ENCODE peak calls at places on chromosomes 3 and 15, in ten cellular contexts. S, V, K, F, I, H, D, C, Q and N are unnamed samples. For H3K36me3, the result is how much of the 10 kb centered on the place peaks cover.

GRCh38 chr3:129018751-129019150 is 17.6 kb downstream of the EFCC1 start:
- DNase-seq in S (no peak), V (no peak), K (no peak), F (no peak), I (no peak), H (no peak), D (no peak), C (no peak), Q (no peak), N (no peak)

GRCh38 chr3:145259166-145259565 is 901.8 kb downstream of the PLOD2 start:
- DNase-seq in S (no peak), V (no peak), K (no peak), F (no peak), I (peak), H (no peak), D (no peak), C (no peak), Q (no peak), N (no peak)

GRCh38 chr3:53350652-53351051 is 3.3 kb upstream of the DCP1A start:
- DNase-seq in S (no peak), V (no peak), K (peak), F (peak), I (peak), H (no peak), D (no peak), C (peak), Q (peak), N (no peak)

GRCh38 chr3:151383956-151384355 is 597 bp downstream of the P2RY12 start:
- DNase-seq in S (no peak), V (no peak), K (peak), F (no peak), I (no peak), H (no peak), D (no peak), C (peak), Q (no peak), N (no peak)

GRCh38 chr3:153232737-153233330 is 70.8 kb downstream of the RAP2B start:
- DNase-seq in S (no peak), V (no peak), K (no peak), F (no peak), I (no peak), H (no peak), D (no peak), C (no peak), Q (no peak), N (no peak)

GRCh38 chr3:34229871-34230270 is 431.4 kb downstream of the PDCD6IP start:
- DNase-seq in S (no peak), V (no peak), K (peak), F (peak), I (no peak), H (no peak), D (no peak), C (no peak), Q (no peak), N (no peak)

GRCh38 chr3:24493951-24494615 is 567 bp downstream of the THRB start:
- DNase-seq in S (peak), V (peak), K (no peak), F (peak), I (peak), H (no peak), D (peak), C (no peak), Q (no peak), N (peak)

GRCh38 chr15:50114381-50114780 is 4.7 kb downstream of the ATP8B4 start:
- DNase-seq in S (peak), V (peak), K (no peak), F (no peak), I (no peak), H (no peak), D (no peak), C (no peak), Q (no peak), N (no peak)

GRCh38 chr3:71680588-71680987 is 44.6 kb downstream of the EIF4E3 start:
- DNase-seq in S (no peak), V (no peak), K (no peak), F (no peak), I (no peak), H (no peak), D (no peak), C (no peak), Q (no peak), N (no peak)

GRCh38 chr3:110664148-110664547 is 407.5 kb upstream of the NECTIN3 start:
- DNase-seq in S (no peak), V (no peak), K (no peak), F (no peak), I (no peak), H (no peak), D (no peak), C (no peak), Q (no peak), N (no peak)

GRCh38 chr3:158725348-158725966 is 6.8 kb downstream of the RARRES1 start:
- DNase-seq in S (no peak), V (no peak), K (no peak), F (peak), I (no peak), H (no peak), D (peak), C (no peak), Q (no peak), N (peak)

GRCh38 chr15:83300826-83301225 is 16.4 kb upstream of the BNC1 start:
- DNase-seq in S (no peak), V (no peak), K (no peak), F (no peak), I (no peak), H (no peak), D (no peak), C (no peak), Q (no peak), N (no peak)

GRCh38 chr3:196356556-196356955 is 18.4 kb upstream of the TM4SF19 start:
- DNase-seq in S (no peak), V (no peak), K (no peak), F (no peak), I (no peak), H (no peak), D (no peak), C (no peak), Q (no peak), N (no peak)

GRCh38 chr3:196355668-196356067 is 17.5 kb upstream of the TM4SF19 start:
- DNase-seq in S (no peak), V (no peak), K (no peak), F (no peak), I (no peak), H (no peak), D (no peak), C (no peak), Q (no peak), N (no peak)

GRCh38 chr3:196357905-196358304 is 19.7 kb upstream of the TM4SF19 start:
- DNase-seq in S (no peak), V (peak), K (no peak), F (no peak), I (no peak), H (no peak), D (no peak), C (no peak), Q (no peak), N (no peak)

DNA sequence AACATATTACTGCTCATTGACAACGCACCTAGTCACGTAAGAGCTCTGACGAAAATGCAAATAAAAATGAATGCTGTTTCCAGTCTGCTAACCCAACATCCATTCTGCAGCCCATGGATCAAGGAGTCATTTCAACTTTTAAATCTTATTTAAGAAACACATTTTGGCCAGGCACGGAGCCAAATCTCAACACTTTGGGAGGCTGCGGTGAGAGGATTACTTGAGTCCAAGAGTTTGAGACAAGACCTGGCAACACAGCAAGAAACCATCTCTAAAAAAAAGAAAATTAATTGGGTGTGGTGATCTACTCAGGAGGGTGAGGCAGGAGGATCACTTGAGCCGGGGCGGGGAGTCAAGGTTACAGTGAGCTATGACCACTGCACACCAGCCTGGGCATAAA is 22.4 kb upstream of the TM4SF19 start:
- DNase-seq in S (no peak), V (no peak), K (no peak), F (no peak), I (no peak), H (no peak), D (no peak), C (no peak), Q (no peak), N (no peak)
- H3K36me3 ChIP-seq in S (half or more), V (half or more), K (under half), F (under half), I (under half), H (half or more), D (under half), C (half or more), Q (under half), N (under half)

GRCh38 chr3:52106951-52107611 is 47.1 kb downstream of the POC1A start:
- DNase-seq in S (peak), V (no peak), K (no peak), F (no peak), I (no peak), H (no peak), D (no peak), C (no peak), Q (no peak), N (peak)
- H3K27ac ChIP-seq in S (no peak), V (no peak), K (no peak), F (no peak), I (no peak), H (peak), D (no peak), C (no peak), Q (no peak), N (no peak)

GRCh38 chr3:132325103-132325606 is 7.9 kb downstream of the ACP3 start:
- DNase-seq in S (no peak), V (no peak), K (no peak), F (no peak), I (no peak), H (no peak), D (peak), C (no peak), Q (no peak), N (no peak)
- H3K4me3 ChIP-seq in S (no peak), V (no peak), K (no peak), F (no peak), I (no peak), H (no peak), D (no peak), C (no peak), Q (no peak), N (no peak)

GRCh38 chr15:44596511-44597010 is 59.6 kb downstream of the EIF3J start:
- DNase-seq in S (no peak), V (no peak), K (no peak), F (no peak), I (no peak), H (no peak), D (no peak), C (no peak), Q (no peak), N (no peak)

GRCh38 chr15:44595656-44596510 is 58.9 kb downstream of the EIF3J start:
- DNase-seq in S (no peak), V (no peak), K (no peak), F (no peak), I (no peak), H (no peak), D (no peak), C (no peak), Q (no peak), N (no peak)

GRCh38 chr15:44595246-44595645 is 58.3 kb downstream of the EIF3J start:
- DNase-seq in S (no peak), V (no peak), K (no peak), F (no peak), I (no peak), H (no peak), D (no peak), C (no peak), Q (no peak), N (no peak)

GRCh38 chr15:44591326-44591725 is 54.4 kb downstream of the EIF3J start:
- DNase-seq in S (no peak), V (no peak), K (no peak), F (no peak), I (no peak), H (no peak), D (peak), C (no peak), Q (no peak), N (no peak)

DNA sequence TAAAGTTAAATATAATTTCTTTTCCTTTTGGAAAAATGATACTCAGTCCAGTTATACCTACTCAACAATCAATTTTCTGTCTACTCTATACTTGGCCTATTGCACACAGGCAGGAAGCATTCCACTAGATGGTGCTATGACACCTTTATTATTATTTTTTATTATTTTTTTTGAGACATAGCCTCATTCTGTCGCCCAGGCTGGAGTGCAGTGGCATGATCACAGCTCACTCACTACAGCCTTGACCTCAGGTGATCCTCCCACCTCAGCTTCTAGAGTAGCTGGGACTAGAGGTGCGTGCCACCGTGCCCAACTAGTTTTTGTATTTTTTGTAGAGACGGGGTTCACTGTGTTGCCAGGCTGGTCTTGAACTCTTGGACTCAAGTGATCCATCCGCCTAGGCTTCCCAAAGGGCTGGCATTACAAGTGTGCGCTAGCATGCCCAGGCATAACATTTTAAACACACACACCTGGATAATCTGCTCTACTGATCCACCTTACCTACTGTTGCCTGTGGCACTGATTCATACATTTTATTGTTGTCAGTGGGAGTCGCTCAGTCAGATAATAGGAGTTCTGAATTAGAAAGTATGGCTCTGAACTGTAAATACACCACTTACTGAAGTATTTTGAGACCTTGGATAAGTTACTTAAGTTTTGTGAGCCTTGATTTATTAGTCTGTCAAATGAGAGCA is 56.2 kb downstream of the EIF3J start:
- DNase-seq in S (no peak), V (no peak), K (peak), F (no peak), I (no peak), H (no peak), D (no peak), C (peak), Q (peak), N (no peak)
- H3K36me3 ChIP-seq in S (half or more), V (half or more), K (under half), F (half or more), I (under half), H (half or more), D (under half), C (half or more), Q (under half), N (under half)

GRCh38 chr15:63054281-63054683 is 11.7 kb downstream of the TPM1 start:
- DNase-seq in S (no peak), V (no peak), K (no peak), F (no peak), I (peak), H (no peak), D (no peak), C (no peak), Q (no peak), N (no peak)

GRCh38 chr15:63052961-63053698 is 10.6 kb downstream of the TPM1 start:
- DNase-seq in S (no peak), V (no peak), K (no peak), F (peak), I (peak), H (no peak), D (peak), C (no peak), Q (no peak), N (no peak)

GRCh38 chr15:63051701-63052066 is 9.1 kb downstream of the TPM1 start:
- DNase-seq in S (no peak), V (no peak), K (no peak), F (no peak), I (no peak), H (no peak), D (no peak), C (no peak), Q (no peak), N (no peak)

GRCh38 chr15:63050737-63051700 is 8.5 kb downstream of the TPM1 start:
- DNase-seq in S (no peak), V (no peak), K (no peak), F (peak), I (peak), H (no peak), D (no peak), C (no peak), Q (no peak), N (no peak)

DNA sequence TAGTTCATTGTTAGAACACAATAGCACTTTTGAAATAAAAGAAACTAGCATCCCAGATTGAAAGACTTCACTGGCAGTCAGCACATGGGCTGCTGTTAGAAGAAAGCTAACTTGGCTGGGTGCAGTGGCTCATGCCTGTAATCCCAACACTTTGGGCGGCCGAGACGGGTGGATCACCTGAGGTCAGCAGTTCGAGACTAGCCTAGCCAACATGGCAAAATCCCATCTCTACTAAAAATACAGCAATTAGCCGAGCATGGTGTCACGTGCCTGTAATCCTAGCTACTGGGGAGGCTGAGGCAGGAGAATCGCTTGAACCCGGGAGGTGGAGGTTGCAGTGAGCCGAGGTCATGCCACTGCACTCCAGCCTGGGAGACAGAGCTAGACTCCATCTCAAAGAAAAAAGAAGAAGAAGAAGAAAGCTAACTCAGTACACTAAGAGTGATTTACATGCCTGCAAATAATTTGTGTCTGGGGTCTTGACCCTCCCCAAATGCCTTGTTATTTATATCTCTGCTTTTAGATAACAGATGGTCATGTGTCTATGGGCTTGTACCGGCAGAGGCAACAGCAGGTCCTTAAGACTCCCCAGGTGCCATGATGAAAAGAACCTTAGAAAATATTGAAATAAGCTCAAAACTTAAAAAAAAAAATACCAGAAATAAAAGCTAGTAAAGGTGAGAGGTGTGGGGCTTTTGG is 9.7 kb downstream of the TPM1 start:
- DNase-seq in S (no peak), V (no peak), K (no peak), F (no peak), I (no peak), H (no peak), D (no peak), C (no peak), Q (no peak), N (no peak)
- H3K27ac ChIP-seq in S (peak), V (peak), K (no peak), F (peak), I (peak), H (peak), D (peak), C (no peak), Q (no peak), N (peak)

GRCh38 chr3:169348276-169348675 is 315.2 kb downstream of the MECOM start:
- DNase-seq in S (no peak), V (no peak), K (no peak), F (no peak), I (no peak), H (no peak), D (no peak), C (no peak), Q (no peak), N (no peak)

GRCh38 chr3:169350228-169350627 is 313.3 kb downstream of the MECOM start:
- DNase-seq in S (no peak), V (no peak), K (no peak), F (no peak), I (no peak), H (no peak), D (no peak), C (no peak), Q (no peak), N (no peak)

GRCh38 chr3:169347597-169347996 is 315.9 kb downstream of the MECOM start:
- DNase-seq in S (no peak), V (no peak), K (no peak), F (no peak), I (no peak), H (no peak), D (no peak), C (no peak), Q (no peak), N (no peak)

GRCh38 chr3:169345662-169346331 is 317.7 kb downstream of the MECOM start:
- DNase-seq in S (no peak), V (no peak), K (no peak), F (no peak), I (no peak), H (no peak), D (no peak), C (no peak), Q (no peak), N (no peak)

GRCh38 chr3:169348981-169349942 is 314.2 kb downstream of the MECOM start:
- DNase-seq in S (no peak), V (no peak), K (no peak), F (no peak), I (no peak), H (no peak), D (no peak), C (no peak), Q (no peak), N (no peak)
- H3K4me3 ChIP-seq in S (no peak), V (no peak), K (no peak), F (no peak), I (no peak), H (no peak), D (no peak), C (no peak), Q (no peak), N (no peak)